ENCODE peak calls at places on chromosomes 13 and 19, in seven cellular contexts. One of them, this sample, is unnamed.

GRCh38 chr13:71577127-71577526 is 289.9 kb downstream of the DACH1 start:
- DNase-seq in CD4-positive, CD25-positive, alpha-beta regulatory T cell: no peak
- DNase-seq in tibial nerve: no peak
- DNase-seq in breast epithelium: no peak
- DNase-seq in GM23248: no peak
- DNase-seq in cardiac muscle cell: no peak
- DNase-seq in CD4-positive, alpha-beta memory T cell: no peak
- DNase-seq in this sample: peak; percentile 74

GRCh38 chr13:20272571-20273171 is 40.6 kb upstream of the GJB6 start:
- DNase-seq in CD4-positive, CD25-positive, alpha-beta regulatory T cell: no peak
- DNase-seq in tibial nerve: no peak
- DNase-seq in breast epithelium: no peak
- DNase-seq in GM23248: no peak
- DNase-seq in cardiac muscle cell: no peak
- DNase-seq in CD4-positive, alpha-beta memory T cell: no peak
- DNase-seq in this sample: no peak

GRCh38 chr19:45161715-45162463 is 1.1 kb upstream of the NKPD1 start:
- DNase-seq in CD4-positive, CD25-positive, alpha-beta regulatory T cell: no peak
- DNase-seq in tibial nerve: no peak
- DNase-seq in breast epithelium: no peak
- DNase-seq in GM23248: peak; percentile 51
- DNase-seq in cardiac muscle cell: peak; percentile 80
- DNase-seq in CD4-positive, alpha-beta memory T cell: no peak
- DNase-seq in this sample: peak; percentile 29

GRCh38 chr13:95948646-95949045 is 104.6 kb downstream of the UGGT2 start:
- DNase-seq in CD4-positive, CD25-positive, alpha-beta regulatory T cell: no peak
- DNase-seq in tibial nerve: no peak
- DNase-seq in breast epithelium: no peak
- DNase-seq in GM23248: peak; percentile 4
- DNase-seq in cardiac muscle cell: no peak
- DNase-seq in CD4-positive, alpha-beta memory T cell: no peak
- DNase-seq in this sample: peak; percentile 39

GRCh38 chr13:23330356-23330755 is 103.1 kb downstream of the SACS start:
- DNase-seq in CD4-positive, CD25-positive, alpha-beta regulatory T cell: no peak
- DNase-seq in tibial nerve: no peak
- DNase-seq in breast epithelium: peak; percentile 23
- DNase-seq in GM23248: no peak
- DNase-seq in cardiac muscle cell: no peak
- DNase-seq in CD4-positive, alpha-beta memory T cell: no peak
- DNase-seq in this sample: no peak

GRCh38 chr19:3407556-3408516 is 41.5 kb downstream of the NFIC start:
- DNase-seq in CD4-positive, CD25-positive, alpha-beta regulatory T cell: no peak
- DNase-seq in tibial nerve: no peak
- DNase-seq in breast epithelium: no peak
- DNase-seq in GM23248: peak; percentile 66
- DNase-seq in cardiac muscle cell: no peak
- DNase-seq in CD4-positive, alpha-beta memory T cell: no peak
- DNase-seq in this sample: peak; percentile 54

GRCh38 chr13:110777251-110777820 is 63.8 kb downstream of the ING1 start:
- DNase-seq in CD4-positive, CD25-positive, alpha-beta regulatory T cell: no peak
- DNase-seq in tibial nerve: no peak
- DNase-seq in breast epithelium: no peak
- DNase-seq in GM23248: no peak
- DNase-seq in cardiac muscle cell: no peak
- DNase-seq in CD4-positive, alpha-beta memory T cell: no peak
- DNase-seq in this sample: peak; percentile 11

GRCh38 chr13:46119883-46120614 is 15.2 kb upstream of the CPB2 start:
- DNase-seq in CD4-positive, CD25-positive, alpha-beta regulatory T cell: no peak
- DNase-seq in tibial nerve: no peak
- DNase-seq in breast epithelium: no peak
- DNase-seq in GM23248: peak; percentile 24
- DNase-seq in cardiac muscle cell: no peak
- DNase-seq in CD4-positive, alpha-beta memory T cell: no peak
- DNase-seq in this sample: peak; percentile 82

GRCh38 chr13:54845351-54845965 is 1816.8 kb downstream of the OLFM4 start:
- DNase-seq in CD4-positive, CD25-positive, alpha-beta regulatory T cell: no peak
- DNase-seq in tibial nerve: no peak
- DNase-seq in breast epithelium: no peak
- DNase-seq in GM23248: no peak
- DNase-seq in cardiac muscle cell: peak; percentile 37
- DNase-seq in CD4-positive, alpha-beta memory T cell: no peak
- DNase-seq in this sample: no peak

GRCh38 chr19:1082165-1082927 is 12.8 kb downstream of the POLR2E start:
- DNase-seq in CD4-positive, CD25-positive, alpha-beta regulatory T cell: peak; percentile 84
- DNase-seq in tibial nerve: no peak
- DNase-seq in breast epithelium: peak; percentile 93
- DNase-seq in GM23248: peak; percentile 40
- DNase-seq in cardiac muscle cell: peak; percentile 91
- DNase-seq in CD4-positive, alpha-beta memory T cell: peak; percentile 86
- DNase-seq in this sample: no peak

GRCh38 chr13:114116734-114117133 is 15.7 kb downstream of the RASA3 start:
- DNase-seq in CD4-positive, CD25-positive, alpha-beta regulatory T cell: no peak
- DNase-seq in tibial nerve: no peak
- DNase-seq in breast epithelium: no peak
- DNase-seq in GM23248: no peak
- DNase-seq in cardiac muscle cell: no peak
- DNase-seq in CD4-positive, alpha-beta memory T cell: no peak
- DNase-seq in this sample: no peak

GRCh38 chr19:17402982-17403855 is 2.2 kb downstream of the BST2 start:
- DNase-seq in CD4-positive, CD25-positive, alpha-beta regulatory T cell: no peak
- DNase-seq in tibial nerve: no peak
- DNase-seq in breast epithelium: no peak
- DNase-seq in GM23248: peak; percentile 49
- DNase-seq in cardiac muscle cell: peak; percentile 75
- DNase-seq in CD4-positive, alpha-beta memory T cell: no peak
- DNase-seq in this sample: no peak

GRCh38 chr13:23922005-23922932 is 25.0 kb upstream of the C1QTNF9B start:
- DNase-seq in CD4-positive, CD25-positive, alpha-beta regulatory T cell: no peak
- DNase-seq in tibial nerve: no peak
- DNase-seq in breast epithelium: no peak
- DNase-seq in GM23248: peak; percentile 21
- DNase-seq in cardiac muscle cell: peak; percentile 40
- DNase-seq in CD4-positive, alpha-beta memory T cell: no peak
- DNase-seq in this sample: no peak

GRCh38 chr13:109010912-109011311 is 381.5 kb downstream of the MYO16 start:
- DNase-seq in CD4-positive, CD25-positive, alpha-beta regulatory T cell: no peak
- DNase-seq in tibial nerve: no peak
- DNase-seq in breast epithelium: no peak
- DNase-seq in GM23248: no peak
- DNase-seq in cardiac muscle cell: peak; percentile 22
- DNase-seq in CD4-positive, alpha-beta memory T cell: no peak
- DNase-seq in this sample: no peak

GRCh38 chr19:32646556-32646955 is 28.4 kb downstream of the ANKRD27 start:
- DNase-seq in CD4-positive, CD25-positive, alpha-beta regulatory T cell: no peak
- DNase-seq in tibial nerve: no peak
- DNase-seq in breast epithelium: no peak
- DNase-seq in GM23248: no peak
- DNase-seq in cardiac muscle cell: no peak
- DNase-seq in CD4-positive, alpha-beta memory T cell: no peak
- DNase-seq in this sample: no peak

GRCh38 chr13:38688674-38689073 is 1.8 kb downstream of the FREM2 start:
- DNase-seq in CD4-positive, CD25-positive, alpha-beta regulatory T cell: no peak
- DNase-seq in tibial nerve: no peak
- DNase-seq in breast epithelium: no peak
- DNase-seq in GM23248: no peak
- DNase-seq in cardiac muscle cell: no peak
- DNase-seq in CD4-positive, alpha-beta memory T cell: no peak
- DNase-seq in this sample: no peak

GRCh38 chr19:39929750-39930149 is 4.7 kb downstream of the FCGBP start:
- DNase-seq in CD4-positive, CD25-positive, alpha-beta regulatory T cell: no peak
- DNase-seq in tibial nerve: no peak
- DNase-seq in breast epithelium: no peak
- DNase-seq in GM23248: no peak
- DNase-seq in cardiac muscle cell: no peak
- DNase-seq in CD4-positive, alpha-beta memory T cell: no peak
- DNase-seq in this sample: no peak

GRCh38 chr13:20378721-20379120 is 146.6 kb upstream of the GJB6 start:
- DNase-seq in CD4-positive, CD25-positive, alpha-beta regulatory T cell: no peak
- DNase-seq in tibial nerve: no peak
- DNase-seq in breast epithelium: no peak
- DNase-seq in GM23248: no peak
- DNase-seq in cardiac muscle cell: no peak
- DNase-seq in CD4-positive, alpha-beta memory T cell: no peak
- DNase-seq in this sample: no peak

GRCh38 chr13:95226476-95226875 is 74.8 kb downstream of the ABCC4 start:
- DNase-seq in CD4-positive, CD25-positive, alpha-beta regulatory T cell: no peak
- DNase-seq in tibial nerve: no peak
- DNase-seq in breast epithelium: no peak
- DNase-seq in GM23248: no peak
- DNase-seq in cardiac muscle cell: no peak
- DNase-seq in CD4-positive, alpha-beta memory T cell: no peak
- DNase-seq in this sample: no peak

GRCh38 chr13:89324582-89324981 is 1653.4 kb downstream of the SLITRK5 start:
- DNase-seq in CD4-positive, CD25-positive, alpha-beta regulatory T cell: no peak
- DNase-seq in tibial nerve: no peak
- DNase-seq in breast epithelium: no peak
- DNase-seq in GM23248: no peak
- DNase-seq in cardiac muscle cell: no peak
- DNase-seq in CD4-positive, alpha-beta memory T cell: no peak
- DNase-seq in this sample: no peak

GRCh38 chr19:6270822-6271221 is 9.0 kb downstream of the MLLT1 start:
- DNase-seq in CD4-positive, CD25-positive, alpha-beta regulatory T cell: no peak
- DNase-seq in tibial nerve: no peak
- DNase-seq in breast epithelium: no peak
- DNase-seq in GM23248: no peak
- DNase-seq in cardiac muscle cell: no peak
- DNase-seq in CD4-positive, alpha-beta memory T cell: no peak
- DNase-seq in this sample: no peak
- H3K27ac ChIP-seq in CD4-positive, CD25-positive, alpha-beta regulatory T cell: no peak overlapping the region
- H3K27ac ChIP-seq in tibial nerve: peak overlapping the region; percentile 93
- H3K27ac ChIP-seq in breast epithelium: no peak overlapping the region
- H3K27ac ChIP-seq in GM23248: peak overlapping the region; percentile 97
- H3K27ac ChIP-seq in cardiac muscle cell: peak overlapping the region; percentile 91
- H3K27ac ChIP-seq in CD4-positive, alpha-beta memory T cell: no peak overlapping the region
- H3K27ac ChIP-seq in this sample: peak overlapping the region; percentile 96

DNA sequence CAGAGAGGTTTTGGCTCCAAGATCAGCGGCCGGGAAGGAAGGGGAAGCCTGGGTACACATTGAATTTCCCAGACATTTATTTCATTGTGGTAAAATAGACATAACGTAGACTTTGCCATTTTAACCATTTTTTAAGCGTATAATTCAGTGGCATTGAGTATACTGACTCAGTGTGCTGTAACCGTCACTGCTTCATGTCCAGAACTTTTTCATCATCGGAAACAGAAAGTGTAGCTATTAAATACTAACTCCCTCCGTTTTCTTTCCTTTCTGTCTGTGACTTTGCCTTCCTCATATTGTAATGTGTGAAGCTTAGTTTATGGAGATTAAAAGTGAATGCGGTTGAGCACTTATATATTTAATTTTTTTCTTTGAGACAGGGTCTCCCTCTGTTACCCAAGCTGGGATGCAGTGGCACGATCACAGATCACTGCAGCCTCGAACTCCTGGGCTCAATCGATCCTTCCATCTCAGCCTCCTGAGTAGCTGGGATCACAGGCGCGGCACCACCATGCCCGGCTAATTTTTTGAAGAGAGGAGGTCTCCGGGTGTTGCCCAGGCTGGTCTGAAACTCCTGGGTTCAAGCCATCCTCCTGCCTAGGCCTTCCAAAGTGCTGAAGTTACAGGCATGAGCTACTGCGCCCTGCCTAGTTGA is 1.4 kb downstream of the HNRNPM start:
- DNase-seq in CD4-positive, CD25-positive, alpha-beta regulatory T cell: peak; percentile 18
- DNase-seq in tibial nerve: no peak
- DNase-seq in breast epithelium: no peak
- DNase-seq in GM23248: peak; percentile 63
- DNase-seq in cardiac muscle cell: no peak
- DNase-seq in CD4-positive, alpha-beta memory T cell: no peak
- DNase-seq in this sample: no peak
- H3K27ac ChIP-seq in CD4-positive, CD25-positive, alpha-beta regulatory T cell: peak overlapping the region; percentile 95
- H3K27ac ChIP-seq in tibial nerve: peak overlapping the region; percentile 99
- H3K27ac ChIP-seq in breast epithelium: peak overlapping the region; percentile 100
- H3K27ac ChIP-seq in GM23248: peak overlapping the region; percentile 76
- H3K27ac ChIP-seq in cardiac muscle cell: peak overlapping the region; percentile 99
- H3K27ac ChIP-seq in CD4-positive, alpha-beta memory T cell: peak overlapping the region; percentile 99
- H3K27ac ChIP-seq in this sample: peak overlapping the region; percentile 94

GRCh38 chr19:7292352-7292949 is 1.8 kb downstream of the INSR start:
- DNase-seq in CD4-positive, CD25-positive, alpha-beta regulatory T cell: no peak
- DNase-seq in tibial nerve: no peak
- DNase-seq in breast epithelium: no peak
- DNase-seq in GM23248: no peak
- DNase-seq in cardiac muscle cell: no peak
- DNase-seq in CD4-positive, alpha-beta memory T cell: no peak
- DNase-seq in this sample: no peak
- H3K27ac ChIP-seq in CD4-positive, CD25-positive, alpha-beta regulatory T cell: no peak overlapping the region
- H3K27ac ChIP-seq in tibial nerve: peak overlapping the region; percentile 80
- H3K27ac ChIP-seq in breast epithelium: peak overlapping the region; percentile 95
- H3K27ac ChIP-seq in GM23248: no peak overlapping the region
- H3K27ac ChIP-seq in cardiac muscle cell: no peak overlapping the region
- H3K27ac ChIP-seq in CD4-positive, alpha-beta memory T cell: no peak overlapping the region
- H3K27ac ChIP-seq in this sample: no peak overlapping the region

DNA sequence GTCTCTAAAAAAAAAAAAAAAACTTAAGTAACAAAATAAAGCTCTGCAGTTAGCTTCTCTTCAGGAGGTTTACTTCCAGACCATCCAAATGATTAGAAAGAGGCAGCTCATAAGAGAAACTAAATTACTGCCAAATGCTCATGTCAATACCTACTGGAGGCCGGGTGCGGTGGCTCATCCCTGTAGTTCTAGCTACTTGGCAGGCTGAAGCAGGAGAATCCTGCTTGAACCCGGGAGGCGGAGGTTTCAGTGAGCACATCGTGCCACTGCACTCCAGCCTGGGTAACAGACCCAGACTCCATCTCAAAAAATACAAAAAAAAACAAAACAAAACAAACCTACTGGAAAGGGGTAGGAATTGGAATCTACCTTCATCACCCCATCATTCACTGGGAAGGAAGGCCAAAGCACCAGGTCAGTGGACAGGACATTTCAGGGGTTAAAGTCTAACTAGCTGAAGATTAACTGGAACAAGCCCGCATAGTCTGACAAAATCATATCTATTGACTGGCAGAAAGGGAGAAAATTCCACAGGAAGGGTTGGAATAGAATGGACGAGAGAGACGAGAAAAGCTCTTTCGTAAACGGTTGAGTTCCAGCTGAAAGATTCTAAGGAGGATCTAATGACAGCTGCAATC is 1.3 kb downstream of the ZFP14 start:
- DNase-seq in CD4-positive, CD25-positive, alpha-beta regulatory T cell: no peak
- DNase-seq in tibial nerve: no peak
- DNase-seq in breast epithelium: no peak
- DNase-seq in GM23248: peak; percentile 15
- DNase-seq in cardiac muscle cell: no peak
- DNase-seq in CD4-positive, alpha-beta memory T cell: no peak
- DNase-seq in this sample: no peak
- H3K27ac ChIP-seq in CD4-positive, CD25-positive, alpha-beta regulatory T cell: no peak overlapping the region
- H3K27ac ChIP-seq in tibial nerve: peak overlapping the region; percentile 76
- H3K27ac ChIP-seq in breast epithelium: peak overlapping the region; percentile 40
- H3K27ac ChIP-seq in GM23248: peak overlapping the region; percentile 78
- H3K27ac ChIP-seq in cardiac muscle cell: peak overlapping the region; percentile 90
- H3K27ac ChIP-seq in CD4-positive, alpha-beta memory T cell: no peak overlapping the region
- H3K27ac ChIP-seq in this sample: no peak overlapping the region

GRCh38 chr19:2171349-2172145 is 7.8 kb downstream of the DOT1L start:
- DNase-seq in CD4-positive, CD25-positive, alpha-beta regulatory T cell: peak; percentile 81
- DNase-seq in tibial nerve: no peak
- DNase-seq in breast epithelium: no peak
- DNase-seq in GM23248: no peak
- DNase-seq in cardiac muscle cell: peak; percentile 71
- DNase-seq in CD4-positive, alpha-beta memory T cell: peak; percentile 81
- DNase-seq in this sample: peak; percentile 42
- H3K27ac ChIP-seq in CD4-positive, CD25-positive, alpha-beta regulatory T cell: peak overlapping the region; percentile 72
- H3K27ac ChIP-seq in tibial nerve: peak overlapping the region; percentile 93
- H3K27ac ChIP-seq in breast epithelium: peak overlapping the region; percentile 23
- H3K27ac ChIP-seq in GM23248: no peak overlapping the region
- H3K27ac ChIP-seq in cardiac muscle cell: peak overlapping the region; percentile 95
- H3K27ac ChIP-seq in CD4-positive, alpha-beta memory T cell: peak overlapping the region; percentile 52
- H3K27ac ChIP-seq in this sample: peak overlapping the region; percentile 61